ENCODE peak calls at places on chromosomes 3 and 15, in seven cellular contexts. One of them, this sample, is unnamed.

GRCh38 chr3:149879872-149880271 is 66.9 kb downstream of the RNF13 start:
- DNase-seq in body of pancreas: peak
- DNase-seq in kidney: no peak
- DNase-seq in B cell: peak
- DNase-seq in AG04450: peak
- DNase-seq in Calu3: peak
- DNase-seq in endodermal cell: peak
- DNase-seq in this sample: peak

GRCh38 chr3:187228740-187229139 is 31.5 kb downstream of the RTP1 start:
- DNase-seq in body of pancreas: no peak
- DNase-seq in AG04450: no peak
- DNase-seq in endodermal cell: no peak
- DNase-seq in Calu3: no peak
- DNase-seq in B cell: no peak
- DNase-seq in kidney: no peak
- DNase-seq in this sample: no peak

GRCh38 chr3:161700998-161701397 is 204.4 kb downstream of the OTOL1 start:
- DNase-seq in body of pancreas: no peak
- DNase-seq in endodermal cell: peak
- DNase-seq in Calu3: peak
- DNase-seq in AG04450: no peak
- DNase-seq in B cell: no peak
- DNase-seq in kidney: no peak
- DNase-seq in this sample: no peak

GRCh38 chr3:146138904-146139303 is 22.1 kb downstream of the PLOD2 start:
- DNase-seq in Calu3: no peak
- DNase-seq in AG04450: no peak
- DNase-seq in body of pancreas: no peak
- DNase-seq in endodermal cell: no peak
- DNase-seq in kidney: no peak
- DNase-seq in B cell: no peak
- DNase-seq in this sample: no peak

GRCh38 chr3:105806361-105806760 is 62.5 kb downstream of the CBLB start:
- DNase-seq in Calu3: no peak
- DNase-seq in body of pancreas: no peak
- DNase-seq in AG04450: no peak
- DNase-seq in kidney: no peak
- DNase-seq in B cell: no peak
- DNase-seq in endodermal cell: no peak
- DNase-seq in this sample: no peak

GRCh38 chr15:31326729-31327673 is at the start of gene KLF13:
- DNase-seq in B cell: peak
- DNase-seq in kidney: peak
- DNase-seq in endodermal cell: peak
- DNase-seq in AG04450: no peak
- DNase-seq in body of pancreas: peak
- DNase-seq in Calu3: no peak
- DNase-seq in this sample: no peak

GRCh38 chr3:186189492-186189891 is 80.6 kb upstream of the ETV5 start:
- DNase-seq in kidney: no peak
- DNase-seq in body of pancreas: no peak
- DNase-seq in AG04450: no peak
- DNase-seq in endodermal cell: no peak
- DNase-seq in Calu3: no peak
- DNase-seq in B cell: no peak
- DNase-seq in this sample: no peak

GRCh38 chr15:39030291-39031070 is 465.9 kb upstream of the RASGRP1 start:
- DNase-seq in endodermal cell: no peak
- DNase-seq in Calu3: no peak
- DNase-seq in kidney: no peak
- DNase-seq in AG04450: no peak
- DNase-seq in B cell: no peak
- DNase-seq in body of pancreas: no peak
- DNase-seq in this sample: no peak

GRCh38 chr3:32453346-32453745 is 49.3 kb downstream of the CMTM6 start:
- DNase-seq in Calu3: no peak
- DNase-seq in AG04450: peak
- DNase-seq in B cell: no peak
- DNase-seq in kidney: no peak
- DNase-seq in endodermal cell: no peak
- DNase-seq in body of pancreas: no peak
- DNase-seq in this sample: no peak

GRCh38 chr15:49458145-49458544 is 35.1 kb downstream of the FGF7 start:
- DNase-seq in body of pancreas: no peak
- DNase-seq in AG04450: no peak
- DNase-seq in endodermal cell: no peak
- DNase-seq in B cell: no peak
- DNase-seq in Calu3: no peak
- DNase-seq in kidney: no peak
- DNase-seq in this sample: peak

GRCh38 chr3:170387952-170388351 is 30.4 kb downstream of the SKIL start:
- DNase-seq in kidney: no peak
- DNase-seq in B cell: no peak
- DNase-seq in endodermal cell: no peak
- DNase-seq in AG04450: no peak
- DNase-seq in Calu3: no peak
- DNase-seq in body of pancreas: no peak
- DNase-seq in this sample: no peak
- TF ChIP-seq CTCF in kidney: no peak
- TF ChIP-seq CTCF in B cell: no peak
- TF ChIP-seq CTCF in endodermal cell: peak
- TF ChIP-seq CTCF in AG04450: no peak
- TF ChIP-seq CTCF in Calu3: no peak
- TF ChIP-seq CTCF in body of pancreas: no peak
- TF ChIP-seq CTCF in this sample: no peak

GRCh38 chr3:155110996-155111901 is 31.1 kb downstream of the MME start:
- DNase-seq in kidney: no peak
- DNase-seq in endodermal cell: no peak
- DNase-seq in B cell: peak
- DNase-seq in body of pancreas: no peak
- DNase-seq in Calu3: no peak
- DNase-seq in AG04450: no peak
- DNase-seq in this sample: no peak
- TF ChIP-seq CTCF in kidney: no peak
- TF ChIP-seq CTCF in endodermal cell: no peak
- TF ChIP-seq CTCF in B cell: no peak
- TF ChIP-seq CTCF in body of pancreas: no peak
- TF ChIP-seq CTCF in Calu3: no peak
- TF ChIP-seq CTCF in AG04450: no peak
- TF ChIP-seq CTCF in this sample: no peak

GRCh38 chr3:63141-63845 is 133.3 kb upstream of the CHL1 start:
- DNase-seq in body of pancreas: peak
- DNase-seq in Calu3: peak
- DNase-seq in B cell: no peak
- DNase-seq in kidney: no peak
- DNase-seq in endodermal cell: peak
- DNase-seq in AG04450: no peak
- DNase-seq in this sample: no peak
- TF ChIP-seq CTCF in body of pancreas: no peak
- TF ChIP-seq CTCF in Calu3: no peak
- TF ChIP-seq CTCF in B cell: no peak
- TF ChIP-seq CTCF in kidney: no peak
- TF ChIP-seq CTCF in endodermal cell: no peak
- TF ChIP-seq CTCF in AG04450: no peak
- TF ChIP-seq CTCF in this sample: no peak

GRCh38 chr15:91316123-91316522 is 216.1 kb downstream of the SV2B start:
- DNase-seq in B cell: no peak
- DNase-seq in body of pancreas: no peak
- DNase-seq in AG04450: no peak
- DNase-seq in endodermal cell: no peak
- DNase-seq in kidney: no peak
- DNase-seq in Calu3: no peak
- DNase-seq in this sample: no peak
- TF ChIP-seq CTCF in B cell: no peak
- TF ChIP-seq CTCF in body of pancreas: no peak
- TF ChIP-seq CTCF in AG04450: no peak
- TF ChIP-seq CTCF in endodermal cell: no peak
- TF ChIP-seq CTCF in kidney: no peak
- TF ChIP-seq CTCF in Calu3: no peak
- TF ChIP-seq CTCF in this sample: no peak